ENCODE peak calls at places on chromosomes 13 and 19, in nine cellular contexts. F is effector memory CD8-positive, alpha-beta T cell; H is heart right ventricle; Z is MCF 10A; L is smooth muscle cell of the brain vasculature; D is T follicular helper cell; Q is pancreas; Y is HTR-8/SVneo; O is B cell. U is an unnamed sample.

GRCh38 chr13:28320884-28321574 is 173.9 kb downstream of the FLT1 start:
- DNase-seq in Z (no peak), Y (no peak), F (no peak), D (no peak), O (no peak), H (no peak), L (no peak), Q (no peak), U (no peak)

GRCh38 chr19:56367829-56368711 is 25.3 kb downstream of the ZNF582 start:
- DNase-seq in Y (peak), Q (peak), Z (no peak), F (peak), H (peak), O (peak), D (peak), L (peak), U (peak)

GRCh38 chr19:46181386-46181774 is 33.3 kb downstream of the IGFL2 start:
- DNase-seq in H (no peak), L (no peak), D (no peak), Y (peak), Z (peak), F (no peak), Q (no peak), O (no peak), U (peak)

GRCh38 chr13:43132228-43132627 is 108.8 kb downstream of the DNAJC15 start:
- DNase-seq in D (no peak), Q (no peak), Z (peak), H (peak), Y (peak), L (no peak), O (no peak), F (no peak), U (peak)

GRCh38 chr19:38733241-38733492 is 11.1 kb downstream of the CAPN12 start:
- DNase-seq in F (no peak), Y (no peak), Q (no peak), Z (no peak), D (no peak), H (no peak), L (no peak), O (no peak), U (no peak)

GRCh38 chr13:35720690-35721554 is 244.4 kb upstream of the MAB21L1 start:
- DNase-seq in F (no peak), H (peak), D (no peak), O (peak), L (no peak), Z (peak), Q (peak), Y (peak), U (peak)

GRCh38 chr13:77674802-77675201 is 22.7 kb upstream of the SLAIN1 start:
- DNase-seq in Y (no peak), F (no peak), L (no peak), H (no peak), Z (no peak), Q (no peak), D (no peak), O (no peak), U (no peak)

GRCh38 chr19:44367024-44367423 is 10.5 kb upstream of the ZNF112 start:
- DNase-seq in H (peak), Y (no peak), Q (no peak), Z (no peak), L (no peak), O (no peak), F (no peak), D (no peak), U (no peak)

GRCh38 chr19:50000038-50000890 is 24.9 kb downstream of the VRK3 start:
- DNase-seq in D (no peak), Y (no peak), F (no peak), O (no peak), L (no peak), Q (no peak), Z (no peak), H (no peak), U (no peak)

GRCh38 chr13:21670006-21670882 is 629 bp upstream of the FGF9 start:
- DNase-seq in L (no peak), Z (peak), O (peak), D (peak), F (peak), Q (peak), H (peak), Y (no peak), U (peak)

GRCh38 chr19:49224856-49225255 is 67.3 kb downstream of the TRPM4 start:
- DNase-seq in F (no peak), D (no peak), Z (peak), O (peak), L (peak), Y (peak), H (no peak), Q (peak), U (peak)

GRCh38 chr19:35370722-35371121 is at the start of gene GPR42:
- DNase-seq in L (no peak), Q (no peak), Z (no peak), O (no peak), F (no peak), D (no peak), Y (no peak), H (no peak), U (no peak)

GRCh38 chr19:34141036-34141435 is 31.3 kb upstream of the LSM14A start:
- DNase-seq in Q (no peak), H (no peak), Z (no peak), Y (no peak), D (no peak), L (no peak), F (no peak), O (no peak), U (no peak)

GRCh38 chr13:36515466-36515865 is 83.2 kb downstream of the CCNA1 start:
- DNase-seq in O (no peak), L (no peak), D (no peak), F (no peak), Z (no peak), H (no peak), Y (no peak), Q (no peak), U (no peak)

GRCh38 chr13:24662195-24663088 is 17.8 kb upstream of the ATP12A start:
- DNase-seq in D (no peak), H (no peak), O (no peak), L (no peak), Y (no peak), Q (no peak), Z (no peak), F (no peak), U (no peak)

GRCh38 chr13:80121038-80121437 is 219.9 kb downstream of the SPRY2 start:
- DNase-seq in Z (no peak), O (no peak), F (no peak), H (no peak), L (no peak), D (no peak), Y (no peak), Q (no peak), U (peak)

GRCh38 chr13:113774177-113775107 is 15.4 kb downstream of the TMEM255B start:
- DNase-seq in O (no peak), Q (no peak), D (no peak), Z (peak), L (no peak), Y (peak), F (no peak), H (no peak), U (peak)

GRCh38 chr13:32432856-32433255 is 4.9 kb upstream of the N4BP2L1 start:
- DNase-seq in Y (no peak), Q (no peak), F (no peak), O (no peak), Z (peak), D (no peak), L (no peak), H (no peak), U (no peak)

GRCh38 chr19:17687141-17687856 is 855 bp downstream of the UNC13A start:
- DNase-seq in Y (no peak), Z (no peak), F (no peak), L (no peak), O (no peak), D (no peak), H (no peak), Q (no peak), U (no peak)

GRCh38 chr19:57321164-57321563 is 892 bp downstream of the ZNF543 start:
- DNase-seq in L (no peak), Y (no peak), Q (no peak), Z (no peak), D (no peak), H (no peak), O (no peak), F (no peak), U (no peak)

GRCh38 chr13:20363604-20364003 is 131.5 kb upstream of the GJB6 start:
- DNase-seq in O (no peak), L (no peak), Y (no peak), Q (no peak), H (no peak), D (no peak), F (no peak), Z (no peak), U (peak)

GRCh38 chr19:57165846-57166245 is 1.4 kb downstream of the DUXA start:
- DNase-seq in L (no peak), H (no peak), F (no peak), D (no peak), Q (no peak), O (no peak), Y (no peak), Z (peak), U (no peak)

GRCh38 chr13:35884211-35884610 is 247.0 kb downstream of the DCLK1 start:
- DNase-seq in Z (no peak), H (no peak), L (no peak), Q (no peak), O (no peak), Y (no peak), F (no peak), D (no peak), U (no peak)

GRCh38 chr19:51325161-51325979 is 13.9 kb downstream of the IGLON5 start:
- DNase-seq in L (no peak), Y (no peak), H (no peak), Z (no peak), Q (no peak), D (no peak), O (no peak), F (no peak), U (no peak)

GRCh38 chr19:3508771-3509535 is 2.8 kb downstream of the FZR1 start:
- DNase-seq in O (no peak), F (no peak), L (no peak), Y (no peak), H (no peak), D (no peak), Q (peak), Z (no peak), U (peak)